ENCODE peak calls at places on chromosomes 4 and X, in seven cellular contexts. F is sigmoid colon, U is neuronal stem cell, W is A549, Q is coronary artery, S is PC-3, M is SK-N-MC. H is an unnamed sample.

GRCh38 chrX:45454235-45454634 is 253.6 kb upstream of the DIPK2B start:
- DNase-seq in M (no peak), Q (no peak), U (no peak), F (no peak), S (no peak), W (no peak), H (no peak)

GRCh38 chrX:47232803-47233332 is at the start of gene USP11:
- DNase-seq in M (no peak), U (no peak), Q (peak), S (peak), F (peak), W (peak), H (peak)

GRCh38 chr4:151218343-151218742 is 58.6 kb upstream of the PRSS48 start:
- DNase-seq in U (no peak), W (no peak), M (no peak), F (no peak), Q (no peak), S (no peak), H (no peak)

GRCh38 chrX:129875669-129876068 is 30.3 kb upstream of the UTP14A start:
- DNase-seq in S (peak), Q (no peak), W (no peak), M (no peak), U (no peak), F (no peak), H (no peak)

GRCh38 chrX:148878371-148878770 is 378.0 kb downstream of the AFF2 start:
- DNase-seq in W (no peak), U (no peak), Q (no peak), M (no peak), F (no peak), S (no peak), H (no peak)

GRCh38 chrX:139815771-139816170 is 107.8 kb upstream of the MCF2 start:
- DNase-seq in F (no peak), U (no peak), W (no peak), S (no peak), M (no peak), Q (no peak), H (no peak)

GRCh38 chr4:39626261-39626660 is 12.4 kb downstream of the SMIM14 start:
- DNase-seq in S (no peak), F (no peak), W (no peak), M (no peak), Q (no peak), U (no peak), H (no peak)

GRCh38 chr4:7171191-7171900 is 21.0 kb upstream of the SORCS2 start:
- DNase-seq in U (no peak), Q (no peak), F (peak), W (no peak), S (no peak), M (no peak), H (no peak)

GRCh38 chrX:122941801-122942200 is 242.3 kb upstream of the GRIA3 start:
- DNase-seq in W (no peak), F (no peak), S (no peak), U (no peak), Q (no peak), M (no peak), H (no peak)

GRCh38 chrX:136041254-136041812 is 56.1 kb downstream of the SLC9A6 start:
- DNase-seq in W (no peak), M (no peak), Q (no peak), S (no peak), F (no peak), U (no peak), H (no peak)

GRCh38 chr4:81648576-81649272 is 177.0 kb upstream of the RASGEF1B start:
- DNase-seq in W (no peak), S (no peak), F (no peak), M (no peak), Q (no peak), U (no peak), H (no peak)

GRCh38 chr4:182015893-182016292 is 227.3 kb upstream of the TENM3 start:
- DNase-seq in F (no peak), S (no peak), Q (no peak), M (no peak), U (no peak), W (no peak), H (no peak)

GRCh38 chrX:65610040-65610439 is 57.4 kb upstream of the MSN start:
- DNase-seq in F (no peak), W (no peak), M (peak), U (no peak), Q (no peak), S (no peak), H (no peak)

GRCh38 chr4:16858275-16858752 is 40.1 kb downstream of the LDB2 start:
- DNase-seq in S (peak), Q (no peak), F (no peak), W (no peak), U (no peak), M (no peak), H (peak)

GRCh38 chr4:36243355-36244256 is 708 bp downstream of the ARAP2 start:
- DNase-seq in S (peak), U (peak), M (no peak), F (peak), W (peak), Q (no peak), H (peak)

GRCh38 chr4:165743422-165743821 is 129.6 kb upstream of the TLL1 start:
- DNase-seq in U (no peak), Q (no peak), W (no peak), M (no peak), F (no peak), S (no peak), H (no peak)

GRCh38 chr4:48360285-48360965 is 19.1 kb downstream of the SLAIN2 start:
- DNase-seq in Q (no peak), W (no peak), U (no peak), S (no peak), F (no peak), M (peak), H (no peak)

GRCh38 chrX:150512426-150512825 is 56.0 kb upstream of the MTM1 start:
- DNase-seq in U (no peak), F (no peak), Q (no peak), W (no peak), S (no peak), M (no peak), H (peak)

GRCh38 chr4:82493721-82494425 is 63.5 kb downstream of the ENOPH1 start:
- DNase-seq in M (no peak), W (no peak), U (no peak), S (no peak), F (no peak), Q (no peak), H (no peak)

GRCh38 chrX:69510137-69510715 is 6.1 kb downstream of the NALF2 start:
- DNase-seq in U (no peak), F (no peak), Q (no peak), W (no peak), S (no peak), M (no peak), H (no peak)

GRCh38 chr4:104693601-104694201 is 199.0 kb upstream of the CXXC4 start:
- DNase-seq in W (no peak), Q (no peak), S (peak), M (no peak), U (no peak), F (no peak), H (peak)

GRCh38 chr4:26020083-26020668 is 106.2 kb downstream of the SMIM20 start:
- DNase-seq in U (no peak), M (no peak), Q (no peak), S (peak), F (no peak), W (no peak), H (no peak)

GRCh38 chrX:80431502-80431832 is 11.2 kb downstream of the TENT5D start:
- DNase-seq in W (no peak), F (no peak), S (no peak), M (no peak), Q (no peak), U (no peak), H (peak)

GRCh38 chr4:156021298-156021697 is 67.6 kb upstream of the CTSO start:
- DNase-seq in S (no peak), W (no peak), M (no peak), Q (no peak), F (no peak), U (no peak), H (peak)

GRCh38 chr4:5758741-5759140 is 47.7 kb downstream of the EVC start:
- DNase-seq in F (peak), W (peak), M (no peak), U (no peak), S (peak), Q (peak), H (no peak)

GRCh38 chr4:57119054-57119651 is 9.0 kb upstream of the IGFBP7 start:
- DNase-seq in M (no peak), U (no peak), Q (peak), F (peak), S (peak), W (no peak), H (no peak)

GRCh38 chr4:73606465-73606974 is 13.7 kb downstream of the RASSF6 start:
- DNase-seq in S (peak), U (no peak), Q (no peak), F (no peak), W (no peak), M (no peak), H (no peak)

GRCh38 chr4:13367244-13367643 is 116.9 kb downstream of the RAB28 start:
- DNase-seq in S (no peak), U (no peak), W (no peak), M (no peak), Q (no peak), F (no peak), H (no peak)

GRCh38 chr4:6446538-6447451 is 25.6 kb downstream of the PPP2R2C start:
- DNase-seq in S (no peak), Q (no peak), M (no peak), U (no peak), W (no peak), F (no peak), H (no peak)

GRCh38 chr4:663438-664428 is 10.3 kb downstream of the ATP5ME start:
- DNase-seq in F (peak), W (no peak), U (no peak), M (no peak), Q (no peak), S (no peak), H (peak)

GRCh38 chr4:23374280-23374679 is 515.6 kb downstream of the PPARGC1A start:
- DNase-seq in S (no peak), U (no peak), Q (no peak), F (no peak), M (no peak), W (no peak), H (no peak)

GRCh38 chrX:115460565-115460888 is 100.4 kb upstream of the PLS3 start:
- DNase-seq in Q (no peak), U (no peak), F (no peak), M (no peak), S (peak), W (no peak), H (no peak)

GRCh38 chrX:13059676-13060499 is 15.5 kb upstream of the FAM9C start:
- DNase-seq in S (peak), F (no peak), W (peak), Q (no peak), U (no peak), M (no peak), H (no peak)

GRCh38 chr4:123505077-123505456 is 108.5 kb downstream of the SPRY1 start:
- DNase-seq in M (no peak), F (no peak), U (no peak), S (peak), Q (no peak), W (no peak), H (peak)

GRCh38 chr4:36997727-36998126 is 246.8 kb upstream of the NWD2 start:
- DNase-seq in F (no peak), S (peak), W (no peak), U (no peak), M (no peak), Q (no peak), H (no peak)

GRCh38 chrX:58025979-58026378 is 115.7 kb upstream of the ZXDA start:
- DNase-seq in Q (no peak), W (peak), U (no peak), M (no peak), S (peak), F (no peak), H (peak)

GRCh38 chrX:24364326-24364725 is 3.9 kb downstream of the SUPT20HL1 start:
- DNase-seq in U (no peak), S (no peak), W (no peak), M (no peak), F (no peak), Q (no peak), H (no peak)

GRCh38 chr4:180827193-180827592 is 1416.0 kb upstream of the TENM3 start:
- DNase-seq in S (peak), M (no peak), Q (no peak), W (no peak), F (no peak), U (no peak), H (peak)

GRCh38 chrX:55487143-55487542 is 2.5 kb downstream of the USP51 start:
- DNase-seq in Q (peak), W (no peak), F (no peak), M (no peak), U (no peak), S (no peak), H (no peak)

GRCh38 chrX:55484948-55485347 is 4.7 kb downstream of the USP51 start:
- DNase-seq in W (no peak), Q (no peak), U (no peak), M (no peak), S (no peak), F (no peak), H (no peak)

GRCh38 chrX:55488268-55488558 is 1.4 kb downstream of the USP51 start:
- DNase-seq in M (no peak), U (peak), Q (no peak), W (no peak), F (no peak), S (no peak), H (peak)

GRCh38 chrX:55488559-55489314 is 911 bp downstream of the USP51 start:
- DNase-seq in S (peak), W (peak), U (peak), F (peak), M (no peak), Q (peak), H (peak)

GRCh38 chrX:55486736-55487135 is 2.9 kb downstream of the USP51 start:
- DNase-seq in S (peak), M (no peak), U (no peak), Q (no peak), F (peak), W (no peak), H (no peak)
- H3K27ac ChIP-seq in S (no peak), M (no peak), U (no peak), Q (peak), F (peak), W (no peak), H (no peak)

DNA sequence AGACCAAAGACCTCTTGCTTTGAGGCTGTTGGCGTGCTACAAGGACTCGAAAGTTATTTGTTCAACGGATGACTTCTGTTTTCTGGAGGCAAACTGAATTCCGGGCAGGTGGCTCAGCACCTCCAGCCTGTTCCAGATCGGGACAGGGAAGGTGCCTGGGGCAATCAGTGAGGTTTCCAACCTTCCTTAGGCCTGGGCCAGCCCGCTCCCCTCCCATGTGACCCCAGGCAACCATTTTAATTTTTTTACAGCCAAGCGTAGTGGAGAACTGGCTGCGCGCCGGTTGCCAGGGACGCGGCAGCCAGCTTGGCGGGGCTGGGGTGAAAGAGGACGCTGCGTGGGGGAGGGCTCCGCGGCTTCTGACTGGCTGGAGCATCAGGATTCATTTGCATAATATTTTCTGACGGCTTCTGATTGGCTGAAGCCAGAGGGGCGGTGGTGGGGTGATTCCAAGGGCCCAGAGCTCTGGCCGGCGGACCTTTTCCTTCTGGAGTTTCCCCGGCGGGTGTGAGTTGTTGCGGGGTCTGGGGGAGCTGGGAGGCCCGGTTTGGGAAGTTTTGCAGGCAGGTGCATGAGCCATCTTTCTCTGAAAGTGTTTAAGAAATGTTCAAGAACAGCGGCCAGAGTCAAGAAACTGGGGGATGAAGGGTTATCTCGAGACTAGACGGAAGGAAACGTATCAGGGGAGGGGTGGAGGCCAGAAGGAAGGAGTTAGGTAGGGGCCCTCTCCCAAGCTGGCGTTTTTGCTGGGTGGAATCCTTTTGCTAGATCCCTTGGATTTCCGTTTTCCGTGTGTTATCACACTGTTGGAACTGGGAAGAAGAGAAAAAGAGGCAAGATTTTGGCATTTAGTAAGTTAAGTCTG is at the start of gene MID1IP1:
- DNase-seq in Q (peak), S (peak), M (no peak), W (peak), F (peak), U (peak), H (peak)
- H3K4me3 ChIP-seq in Q (peak), S (peak), M (peak), W (peak), F (peak), U (peak), H (peak)

GRCh38 chr4:4667643-4668081 is 125.8 kb upstream of the STX18 start:
- DNase-seq in U (peak), M (no peak), W (no peak), F (no peak), Q (no peak), S (no peak), H (peak)
- H3K27ac ChIP-seq in U (peak), M (peak), W (no peak), F (no peak), Q (no peak), S (no peak), H (peak)

GRCh38 chr4:154490261-154490588 is 1.4 kb downstream of the DCHS2 start:
- DNase-seq in S (no peak), F (no peak), U (peak), W (no peak), Q (no peak), M (no peak), H (peak)

GRCh38 chr4:154491731-154492249 is at the start of gene DCHS2:
- DNase-seq in F (peak), W (peak), Q (no peak), M (no peak), U (peak), S (peak), H (peak)

GRCh38 chr4:154489558-154490260 is 1.9 kb downstream of the DCHS2 start:
- DNase-seq in Q (no peak), F (no peak), M (no peak), U (no peak), W (no peak), S (no peak), H (no peak)

GRCh38 chr4:154491341-154491679 is 289 bp downstream of the DCHS2 start:
- DNase-seq in W (peak), Q (no peak), M (no peak), U (no peak), F (peak), S (peak), H (peak)

GRCh38 chr4:154490589-154491340 is 834 bp downstream of the DCHS2 start:
- DNase-seq in U (no peak), S (no peak), F (peak), M (no peak), Q (no peak), W (peak), H (peak)
- H3K4me3 ChIP-seq in U (peak), S (peak), F (peak), M (peak), Q (peak), W (peak), H (peak)

GRCh38 chr4:8230891-8231290 is 31.8 kb downstream of the SH3TC1 start:
- DNase-seq in F (no peak), W (no peak), S (no peak), U (no peak), M (no peak), Q (no peak), H (no peak)

GRCh38 chr4:8227771-8228318 is 28.8 kb downstream of the SH3TC1 start:
- DNase-seq in W (no peak), M (no peak), S (no peak), Q (no peak), F (no peak), U (no peak), H (no peak)

GRCh38 chr4:8228319-8229250 is 29.5 kb downstream of the SH3TC1 start:
- DNase-seq in M (no peak), W (peak), S (peak), F (peak), Q (no peak), U (no peak), H (no peak)

GRCh38 chr4:8230033-8230432 is 30.9 kb downstream of the SH3TC1 start:
- DNase-seq in S (no peak), Q (no peak), U (no peak), M (no peak), F (no peak), W (no peak), H (no peak)

DNA sequence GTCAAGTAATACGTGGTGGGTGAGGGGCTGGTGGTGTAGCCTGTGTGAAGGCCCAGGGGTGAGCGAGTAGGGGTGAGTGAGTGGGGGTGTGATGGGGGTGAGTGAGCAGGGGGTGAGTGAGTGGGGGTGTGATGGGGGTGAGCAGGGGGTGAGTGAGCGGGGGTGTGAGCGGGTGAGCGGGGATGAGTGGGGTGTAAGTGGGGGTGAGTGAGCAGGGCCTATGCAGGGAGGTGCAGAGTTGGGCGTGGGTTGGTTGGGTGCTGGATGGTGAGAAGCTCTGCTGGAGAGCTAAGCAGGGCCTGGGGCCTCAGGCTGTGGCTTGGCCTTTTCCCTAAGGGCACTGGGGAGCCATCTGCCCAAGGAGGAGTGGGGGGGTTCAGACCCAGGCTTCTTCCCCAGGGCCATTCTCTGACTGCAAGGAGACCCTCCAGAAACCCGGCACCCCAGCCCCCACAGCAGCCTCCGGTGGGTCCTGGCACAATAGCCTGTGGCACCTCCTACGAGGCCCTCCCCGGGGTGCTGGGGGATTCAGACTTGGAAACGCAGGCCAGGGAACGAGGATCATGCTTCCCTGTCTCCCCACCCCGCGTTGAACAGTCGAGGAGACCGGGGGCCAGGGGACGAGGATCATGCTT is 30.4 kb downstream of the SH3TC1 start:
- DNase-seq in M (no peak), U (no peak), W (no peak), Q (no peak), S (no peak), F (no peak), H (no peak)
- H3K27ac ChIP-seq in M (no peak), U (no peak), W (peak), Q (no peak), S (peak), F (no peak), H (no peak)

DNA sequence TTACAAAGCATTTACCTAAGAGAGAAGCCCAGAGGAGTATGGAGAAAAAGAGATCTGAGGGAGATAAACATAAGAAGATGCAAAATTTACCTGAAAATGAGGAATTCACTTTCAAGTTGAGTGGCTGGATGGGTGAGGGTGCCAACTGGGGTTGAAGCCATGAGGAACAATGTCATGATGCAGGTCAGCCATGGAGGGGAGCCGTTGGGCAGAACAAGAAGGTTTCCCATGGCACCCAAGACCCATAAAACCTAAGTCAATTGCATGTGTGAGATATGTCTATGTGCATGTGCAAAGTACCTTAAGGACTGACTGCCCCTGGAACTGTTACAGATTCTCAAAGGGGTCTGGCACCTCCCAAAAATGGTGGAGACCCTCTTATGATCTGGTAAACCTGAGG is 46.6 kb upstream of the PRRG1 start:
- DNase-seq in U (no peak), S (peak), F (no peak), M (no peak), Q (no peak), W (no peak), H (peak)
- H3K4me3 ChIP-seq in U (no peak), S (no peak), F (no peak), M (no peak), Q (no peak), W (no peak), H (no peak)